ENCODE peak calls at places on chromosomes 6 and 20, in six cellular contexts. I is HCT116, T is stomach, N is HepG2, K is suprapubic skin, Q is spleen. R is an unnamed sample. For H3K4me1, the result is how much of the 10 kb centered on the place peaks cover.

GRCh38 chr6:13915566-13916229 is 9.1 kb upstream of the RNF182 start:
- DNase-seq in T (no peak), K (no peak), I (no peak), N (no peak), Q (no peak), R (no peak)

GRCh38 chr20:56616704-56617103 is 12.4 kb upstream of the TFAP2C start:
- DNase-seq in I (no peak), Q (no peak), N (no peak), T (no peak), K (no peak), R (no peak)

GRCh38 chr6:47690209-47690608 is 8.2 kb upstream of the ADGRF4 start:
- DNase-seq in T (no peak), I (no peak), Q (no peak), K (no peak), N (no peak), R (no peak)

GRCh38 chr20:8404912-8405635 is 273.0 kb downstream of the PLCB1 start:
- DNase-seq in I (no peak), N (no peak), T (no peak), Q (no peak), K (no peak), R (no peak)

GRCh38 chr20:21096321-21097043 is 9.7 kb downstream of the LINC00237 start:
- DNase-seq in K (no peak), N (peak), Q (no peak), I (peak), T (no peak), R (no peak)

GRCh38 chr20:44516491-44516890 is 5.4 kb downstream of the SERINC3 start:
- DNase-seq in Q (no peak), K (peak), T (no peak), I (no peak), N (no peak), R (no peak)

GRCh38 chr20:45497971-45498494 is 17.4 kb downstream of the SPINT3 start:
- DNase-seq in N (no peak), I (no peak), Q (no peak), K (no peak), T (no peak), R (no peak)

GRCh38 chr6:20203561-20204528 is 8.4 kb downstream of the MBOAT1 start:
- DNase-seq in I (no peak), T (no peak), Q (no peak), N (no peak), K (no peak), R (no peak)

GRCh38 chr6:40343318-40343886 is 243.8 kb downstream of the LRFN2 start:
- DNase-seq in N (no peak), K (peak), T (peak), I (no peak), Q (no peak), R (no peak)

GRCh38 chr6:85594197-85594930 is 706 bp upstream of the SNX14 start:
- DNase-seq in N (no peak), K (no peak), Q (no peak), I (no peak), T (no peak), R (no peak)

GRCh38 chr6:11214438-11214837 is 18.0 kb downstream of the NEDD9 start:
- DNase-seq in N (no peak), T (no peak), I (no peak), Q (no peak), K (no peak), R (no peak)
- H3K27ac ChIP-seq in N (no peak), T (no peak), I (no peak), Q (no peak), K (peak), R (peak)

GRCh38 chr20:37523012-37523391 is 2.0 kb downstream of the NNAT start:
- DNase-seq in I (no peak), N (no peak), K (no peak), T (peak), Q (peak), R (no peak)
- H3K4me1 ChIP-seq in I (under half), N (under half), K (half or more), T (half or more), Q (half or more), R (half or more)

GRCh38 chr20:38158701-38159325 is 6.3 kb downstream of the TGM2 start:
- DNase-seq in I (no peak), N (no peak), Q (peak), K (no peak), T (no peak), R (no peak)
- TF ChIP-seq POLR2AphosphoS5 in I (no peak), N (no peak), Q (peak), K (no peak), T (no peak), R (no peak)

DNA sequence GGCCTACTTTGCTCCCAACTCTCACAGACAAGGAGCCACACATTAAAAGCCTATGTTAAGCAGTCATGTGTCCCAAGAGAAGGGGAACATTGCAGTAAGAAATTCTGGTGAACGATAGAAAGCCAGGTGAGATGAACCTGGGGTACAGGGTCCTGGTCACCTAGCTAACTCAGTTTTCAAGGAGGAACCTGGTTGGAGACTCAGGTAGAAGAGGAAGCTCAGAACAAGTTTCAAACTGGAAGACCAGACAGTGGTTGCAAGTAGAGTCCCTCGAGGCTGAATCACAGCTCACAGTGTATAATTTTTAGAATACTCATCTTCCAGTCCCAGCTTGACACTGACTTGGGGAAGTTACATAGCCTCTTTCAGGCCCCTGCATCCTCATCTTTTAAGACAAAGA is 45.6 kb upstream of the TMEM170B start:
- DNase-seq in I (no peak), T (no peak), Q (no peak), N (no peak), K (no peak), R (no peak)
- H3K27ac ChIP-seq in I (no peak), T (no peak), Q (peak), N (no peak), K (no peak), R (no peak)

GRCh38 chr20:42261766-42262165 is 643.6 kb upstream of the CHD6 start:
- DNase-seq in I (no peak), T (no peak), K (no peak), Q (no peak), N (no peak), R (peak)
- H3K4me1 ChIP-seq in I (under half), T (under half), K (under half), Q (under half), N (under half), R (under half)

DNA sequence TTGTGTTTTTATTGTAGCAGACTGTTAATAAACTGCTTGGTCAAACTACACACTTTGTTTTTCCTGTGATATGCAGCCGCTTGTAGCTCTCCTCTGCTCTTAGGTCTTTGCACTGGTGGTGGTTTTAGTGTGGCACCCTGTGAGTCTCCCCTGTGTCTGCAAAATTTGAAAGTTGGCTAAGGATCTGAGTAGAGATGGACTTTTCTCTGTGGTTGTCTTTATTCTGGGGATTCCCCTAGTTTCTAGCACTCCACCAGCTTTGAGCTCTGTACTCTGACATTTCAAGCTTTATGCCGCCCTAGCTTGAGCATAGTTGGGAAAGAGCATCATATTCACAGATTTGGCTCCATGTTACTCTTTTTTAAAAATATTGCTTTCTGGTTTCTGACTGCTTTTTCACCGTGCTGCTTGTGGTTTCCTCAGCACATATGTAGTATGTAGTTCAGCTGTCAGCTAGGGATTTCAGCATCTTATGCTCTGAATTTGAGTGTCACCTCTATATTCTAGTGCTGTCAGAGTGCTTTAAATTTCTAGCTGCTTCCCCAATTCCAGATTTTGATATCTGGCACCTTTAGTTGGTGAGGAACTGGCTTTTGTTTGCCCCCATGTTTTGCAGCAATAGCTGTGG is 25.4 kb downstream of the CDYL start:
- DNase-seq in Q (no peak), T (no peak), N (no peak), K (no peak), I (no peak), R (no peak)
- TF ChIP-seq POLR2AphosphoS5 in Q (no peak), T (no peak), N (no peak), K (no peak), I (no peak), R (no peak)

GRCh38 chr6:42212442-42212841 is 5.2 kb downstream of the MRPS10 start:
- DNase-seq in Q (no peak), I (no peak), N (no peak), T (no peak), K (no peak), R (no peak)
- H3K27ac ChIP-seq in Q (no peak), I (no peak), N (no peak), T (no peak), K (no peak), R (no peak)

GRCh38 chr6:35719830-35720733 is 16.8 kb upstream of the ARMC12 start:
- DNase-seq in I (no peak), Q (peak), N (no peak), T (no peak), K (peak), R (no peak)
- H3K4me1 ChIP-seq in I (under half), Q (half or more), N (half or more), T (half or more), K (half or more), R (half or more)